ENCODE peak calls at places on chromosome 18, in six cellular contexts. Y, U, D, W, S and A are unnamed samples.

GRCh38 chr18:8130089-8130488 is 479.1 kb upstream of the RAB12 start:
- DNase-seq in Y (no peak), U (no peak), D (no peak), W (no peak), S (no peak), A (no peak)

GRCh38 chr18:34224423-34225217 is at the start of gene NOL4:
- DNase-seq in Y (peak), U (no peak), D (peak), W (no peak), S (peak), A (no peak)

GRCh38 chr18:53937037-53937436 is 287.4 kb downstream of the MBD2 start:
- DNase-seq in Y (no peak), U (no peak), D (no peak), W (no peak), S (no peak), A (no peak)

GRCh38 chr18:58721586-58722160 is 50.4 kb downstream of the MALT1 start:
- DNase-seq in Y (no peak), U (no peak), D (no peak), W (peak), S (no peak), A (no peak)

GRCh38 chr18:79765491-79766245 is 32.1 kb upstream of the KCNG2 start:
- DNase-seq in Y (no peak), U (no peak), D (no peak), W (peak), S (no peak), A (no peak)

GRCh38 chr18:5475252-5475651 is 68.5 kb downstream of the EPB41L3 start:
- DNase-seq in Y (no peak), U (no peak), D (no peak), W (no peak), S (no peak), A (no peak)

GRCh38 chr18:3486514-3486913 is 36.5 kb downstream of the TGIF1 start:
- DNase-seq in Y (no peak), U (no peak), D (no peak), W (no peak), S (no peak), A (no peak)

GRCh38 chr18:69590150-69590549 is 189.5 kb downstream of the DOK6 start:
- DNase-seq in Y (no peak), U (no peak), D (no peak), W (no peak), S (no peak), A (no peak)

GRCh38 chr18:8516391-8517250 is 92.6 kb upstream of the RAB12 start:
- DNase-seq in Y (no peak), U (no peak), D (no peak), W (no peak), S (no peak), A (no peak)

GRCh38 chr18:384897-385296 is 115.6 kb downstream of the COLEC12 start:
- DNase-seq in Y (no peak), U (no peak), D (no peak), W (no peak), S (no peak), A (no peak)

GRCh38 chr18:35415511-35416427 is 38.6 kb upstream of the ZNF396 start:
- DNase-seq in Y (no peak), U (no peak), D (no peak), W (peak), S (no peak), A (no peak)

GRCh38 chr18:78586596-78586995 is 393.0 kb upstream of the SALL3 start:
- DNase-seq in Y (no peak), U (no peak), D (no peak), W (no peak), S (no peak), A (no peak)

GRCh38 chr18:33010149-33010548 is 237.3 kb upstream of the KLHL14 start:
- DNase-seq in Y (no peak), U (no peak), D (no peak), W (no peak), S (no peak), A (peak)

GRCh38 chr18:13572721-13573120 is 153.6 kb downstream of the FAM210A start:
- DNase-seq in Y (no peak), U (no peak), D (no peak), W (no peak), S (no peak), A (no peak)

GRCh38 chr18:76349067-76349715 is 145.9 kb downstream of the ZNF516 start:
- DNase-seq in Y (peak), U (no peak), D (peak), W (peak), S (peak), A (peak)

GRCh38 chr18:3612315-3612714 is 162.3 kb downstream of the TGIF1 start:
- DNase-seq in Y (no peak), U (no peak), D (peak), W (peak), S (no peak), A (no peak)

GRCh38 chr18:9405977-9406376 is 69.3 kb upstream of the RALBP1 start:
- DNase-seq in Y (no peak), U (no peak), D (no peak), W (no peak), S (no peak), A (no peak)

GRCh38 chr18:12656671-12657047 is 1.2 kb downstream of the SPIRE1 start:
- DNase-seq in Y (no peak), U (no peak), D (no peak), W (peak), S (no peak), A (no peak)

GRCh38 chr18:49767111-49768050 is 46.0 kb downstream of the ACAA2 start:
- DNase-seq in Y (no peak), U (no peak), D (no peak), W (no peak), S (no peak), A (no peak)

GRCh38 chr18:79511671-79512301 is 116.1 kb downstream of the NFATC1 start:
- DNase-seq in Y (no peak), U (no peak), D (no peak), W (no peak), S (no peak), A (no peak)